ENCODE peak calls at places on chromosomes 2 and 18, in ten cellular contexts. C is DND-41, T is cardiac muscle cell, Z is kidney, P is left ventricle myocardium inferior, S is mesothelial cell of epicardium, Y is HCT116, G is neural progenitor cell, D is fibroblast of mammary gland, J is fibroblast of lung. F is an unnamed sample.

GRCh38 chr18:73006331-73006730 is 138.5 kb upstream of the NETO1 start:
- DNase-seq in G (no peak), Z (no peak), J (peak; percentile 24), T (no peak), D (no peak), Y (no peak), P (no peak), S (no peak), C (no peak), F (no peak)

GRCh38 chr2:201432551-201433388 is 18.5 kb downstream of the TRAK2 start:
- DNase-seq in G (no peak), P (no peak), C (no peak), T (peak; percentile 42), Z (no peak), S (no peak), Y (no peak), D (peak; percentile 73), J (peak; percentile 59), F (no peak)

GRCh38 chr2:118577202-118577601 is 270.2 kb downstream of the EN1 start:
- DNase-seq in Y (no peak), D (peak; percentile 67), C (no peak), J (peak; percentile 41), P (no peak), S (no peak), T (peak; percentile 22), G (no peak), Z (no peak), F (no peak)

GRCh38 chr2:241505781-241506201 is 2.6 kb downstream of the STK25 start:
- DNase-seq in Y (no peak), C (no peak), P (no peak), D (no peak), Z (no peak), G (no peak), J (no peak), T (no peak), S (no peak), F (no peak)

GRCh38 chr2:135617501-135618015 is 86.3 kb downstream of the R3HDM1 start:
- DNase-seq in D (no peak), Z (no peak), S (no peak), Y (no peak), P (no peak), C (no peak), T (no peak), J (peak; percentile 25), G (no peak), F (no peak)

GRCh38 chr2:164742738-164743317 is 98.8 kb downstream of the COBLL1 start:
- DNase-seq in C (no peak), Z (no peak), S (no peak), D (no peak), T (no peak), P (no peak), J (no peak), G (no peak), Y (no peak), F (no peak)

GRCh38 chr2:45005261-45006002 is 3.8 kb downstream of the SIX2 start:
- DNase-seq in C (no peak), G (peak; percentile 65), S (no peak), D (no peak), P (no peak), Y (no peak), T (no peak), Z (no peak), J (no peak), F (no peak)

GRCh38 chr2:72915907-72916742 is 1.2 kb upstream of the EMX1 start:
- DNase-seq in S (no peak), J (peak; percentile 34), T (peak; percentile 42), Z (peak; percentile 85), G (peak; percentile 94), D (no peak), P (no peak), C (no peak), Y (no peak), F (no peak)

GRCh38 chr2:149068996-149069888 is 30.7 kb downstream of the LYPD6B start:
- DNase-seq in Y (no peak), T (peak; percentile 71), C (peak; percentile 47), Z (no peak), J (peak; percentile 91), D (peak; percentile 38), G (no peak), P (no peak), S (no peak), F (no peak)

GRCh38 chr2:122145805-122146204 is 390.4 kb downstream of the TSN start:
- DNase-seq in T (no peak), C (no peak), P (no peak), G (no peak), Z (no peak), D (no peak), J (no peak), S (no peak), Y (no peak), F (no peak)

GRCh38 chr2:23381084-23381483 is 3.9 kb upstream of the KLHL29 start:
- DNase-seq in G (no peak), D (peak; percentile 79), C (no peak), P (no peak), J (peak; percentile 80), Y (peak; percentile 89), T (peak; percentile 74), Z (peak; percentile 84), S (no peak), F (peak; percentile 67)

GRCh38 chr2:236124182-236124581 is 44.0 kb downstream of the GBX2 start:
- DNase-seq in S (no peak), C (no peak), G (no peak), Z (no peak), P (no peak), Y (no peak), J (no peak), D (no peak), T (no peak), F (no peak)

GRCh38 chr2:201220102-201220570 is 37.2 kb downstream of the CASP10 start:
- DNase-seq in T (peak; percentile 68), Y (no peak), J (peak; percentile 9), P (peak; percentile 24), G (peak; percentile 42), Z (no peak), D (no peak), C (peak; percentile 74), S (no peak), F (no peak)

GRCh38 chr2:174666786-174667369 is 69.3 kb upstream of the WIPF1 start:
- DNase-seq in C (no peak), S (no peak), Y (no peak), J (no peak), T (no peak), G (peak; percentile 41), D (no peak), P (no peak), Z (peak; percentile 41), F (no peak)

GRCh38 chr2:10039658-10040410 is 3.5 kb upstream of the KLF11 start:
- DNase-seq in D (peak; percentile 55), Z (peak; percentile 72), G (no peak), P (no peak), C (no peak), T (no peak), Y (no peak), J (peak; percentile 36), S (no peak), F (no peak)
- TF ChIP-seq CTCF in D (no peak), Z (peak; percentile 16), G (no peak), P (no peak), C (no peak), T (no peak), Y (no peak), J (no peak), S (no peak), F (no peak)

GRCh38 chr2:156589381-156590079 is 153.4 kb downstream of the GPD2 start:
- DNase-seq in D (peak; percentile 69), Y (peak; percentile 27), J (peak; percentile 39), T (peak; percentile 67), S (no peak), C (peak; percentile 29), Z (no peak), P (no peak), G (peak; percentile 57), F (no peak)
- TF ChIP-seq CTCF in D (peak; percentile 59), Y (peak; percentile 59), J (peak; percentile 50), T (peak; percentile 56), S (no peak), C (peak; percentile 65), Z (peak; percentile 32), P (peak; percentile 68), G (peak; percentile 65), F (peak; percentile 66)

DNA sequence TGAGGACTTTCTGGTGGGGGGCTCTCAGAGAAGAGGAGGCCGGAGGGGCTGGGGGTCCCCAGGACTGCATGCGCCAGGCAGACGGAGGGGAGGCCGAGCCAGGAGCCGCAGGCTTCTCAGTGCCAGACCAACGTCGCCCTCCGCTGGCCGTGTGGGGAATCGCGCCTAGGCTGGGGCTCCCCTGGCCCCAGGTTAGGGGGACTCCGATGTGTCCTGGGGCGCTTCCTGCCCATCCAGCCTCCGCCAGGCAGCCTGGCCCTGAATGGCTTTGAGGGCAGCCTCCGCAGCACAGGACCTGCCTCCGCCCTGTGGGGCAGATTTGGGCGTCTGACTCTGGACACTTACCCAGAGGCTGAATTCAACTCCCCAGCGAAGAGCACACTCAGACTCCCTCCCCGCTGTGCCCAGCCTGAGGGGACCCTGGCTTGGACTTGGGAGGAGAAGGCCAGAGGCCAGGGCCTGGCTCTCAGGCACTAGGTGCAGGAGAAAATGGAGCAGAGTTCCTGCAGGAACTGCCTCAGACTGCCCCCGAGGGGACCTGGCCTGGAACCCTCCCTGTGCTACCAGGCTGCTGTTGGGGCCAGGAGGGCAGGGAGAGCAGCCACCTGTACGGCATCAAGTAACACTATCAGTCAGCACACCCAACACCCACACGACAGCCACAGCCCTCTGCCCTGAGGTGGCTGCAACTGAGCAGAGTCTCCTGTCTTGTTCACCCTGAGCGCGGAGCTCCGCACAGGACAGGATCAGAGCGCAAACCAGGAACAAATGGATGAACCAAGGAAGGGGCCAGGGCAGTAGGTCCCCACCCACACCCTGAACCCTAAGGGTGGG is 621 bp upstream of the TEKT4 start:
- DNase-seq in C (peak; percentile 42), G (no peak), T (no peak), J (no peak), Z (peak; percentile 68), S (peak; percentile 19), D (no peak), Y (no peak), P (peak; percentile 9), F (no peak)
- TF ChIP-seq CTCF in C (peak; percentile 75), G (peak; percentile 12), T (peak; percentile 38), J (peak; percentile 32), Z (no peak), S (peak; percentile 20), D (peak; percentile 33), Y (peak; percentile 29), P (peak; percentile 34), F (peak; percentile 35)

GRCh38 chr2:146818122-146818521 is 1026.7 kb upstream of the ACVR2A start:
- DNase-seq in S (no peak), Y (no peak), C (no peak), G (no peak), T (peak; percentile 40), Z (no peak), D (peak; percentile 81), J (peak; percentile 53), P (no peak), F (no peak)

GRCh38 chr2:146826388-146826787 is 1018.4 kb upstream of the ACVR2A start:
- DNase-seq in P (no peak), C (no peak), T (no peak), Y (no peak), D (no peak), S (no peak), Z (no peak), J (no peak), G (peak; percentile 54), F (no peak)

GRCh38 chr2:146817613-146818012 is 1027.2 kb upstream of the ACVR2A start:
- DNase-seq in C (no peak), S (no peak), Y (no peak), J (no peak), T (no peak), G (peak; percentile 54), P (no peak), Z (no peak), D (peak; percentile 20), F (no peak)

GRCh38 chr2:146820672-146821071 is 1024.2 kb upstream of the ACVR2A start:
- DNase-seq in T (peak; percentile 54), P (no peak), G (no peak), C (no peak), Z (no peak), Y (no peak), J (peak; percentile 67), D (peak; percentile 87), S (no peak), F (no peak)

GRCh38 chr2:146821836-146822316 is 1023.0 kb upstream of the ACVR2A start:
- DNase-seq in J (peak; percentile 78), Z (no peak), D (peak; percentile 90), P (no peak), Y (no peak), T (peak; percentile 54), S (no peak), G (no peak), C (no peak), F (no peak)
- TF ChIP-seq CTCF in J (peak; percentile 37), Z (no peak), D (peak; percentile 54), P (no peak), Y (no peak), T (peak; percentile 13), S (no peak), G (no peak), C (no peak), F (no peak)

F was measured in CD14-positive monocyte.